ENCODE peak calls at places on chromosomes 1 and 21, in eight cellular contexts. G is heart right ventricle, T is transverse colon, V is mucosa of descending colon, I is sigmoid colon, U is upper lobe of left lung, S is stomach, J is ovary. P is an unnamed sample.

GRCh38 chr1:177384461-177384860 is 213.7 kb downstream of the BRINP2 start:
- DNase-seq in V (peak; percentile 18), I (no peak), U (no peak), J (no peak), T (no peak), G (no peak), S (no peak), P (no peak)

GRCh38 chr1:59292557-59292956 is 4.3 kb upstream of the FGGY start:
- DNase-seq in G (no peak), V (no peak), S (peak; percentile 29), J (no peak), T (peak; percentile 34), U (no peak), I (peak; percentile 73), P (no peak)

GRCh38 chr1:210418863-210419641 is 90.3 kb downstream of the HHAT start:
- DNase-seq in U (no peak), I (no peak), S (no peak), V (peak; percentile 45), G (no peak), J (no peak), T (peak; percentile 43), P (no peak)

GRCh38 chr1:198117267-198117666 is 39.5 kb upstream of the NEK7 start:
- DNase-seq in S (no peak), V (no peak), I (no peak), U (no peak), J (no peak), T (no peak), G (no peak), P (no peak)

GRCh38 chr1:114152211-114153050 is 1.2 kb downstream of the SYT6 start:
- DNase-seq in T (peak; percentile 27), U (peak; percentile 91), G (peak; percentile 49), S (peak; percentile 37), J (peak; percentile 65), I (peak; percentile 75), V (peak; percentile 55), P (no peak)

GRCh38 chr1:28581531-28582247 is 10.4 kb upstream of the RAB42 start:
- DNase-seq in J (peak; percentile 94), U (peak; percentile 99), S (peak; percentile 98), T (peak; percentile 97), I (peak; percentile 99), V (peak; percentile 96), G (peak; percentile 95), P (peak; percentile 87)

GRCh38 chr1:213669512-213669911 is 318.3 kb upstream of the PROX1 start:
- DNase-seq in S (no peak), U (no peak), T (no peak), J (no peak), I (no peak), V (no peak), G (no peak), P (no peak)

GRCh38 chr21:38438476-38438893 is 59.8 kb downstream of the ERG start:
- DNase-seq in V (no peak), S (no peak), I (no peak), U (no peak), G (peak; percentile 71), J (peak; percentile 58), T (no peak), P (no peak)

GRCh38 chr1:95084317-95085176 is 11.8 kb upstream of the ALG14 start:
- DNase-seq in J (no peak), G (no peak), U (no peak), T (no peak), I (no peak), V (no peak), S (no peak), P (no peak)

GRCh38 chr1:176954242-176954641 is 210.3 kb downstream of the ASTN1 start:
- DNase-seq in V (no peak), U (no peak), G (no peak), T (no peak), S (no peak), I (no peak), J (no peak), P (no peak)

GRCh38 chr1:11448375-11449085 is 30.4 kb upstream of the DISP3 start:
- DNase-seq in T (no peak), S (no peak), G (no peak), I (no peak), J (no peak), U (no peak), V (no peak), P (no peak)

GRCh38 chr1:228463559-228464455 is 23.4 kb upstream of the RNF187 start:
- DNase-seq in G (no peak), S (peak; percentile 27), T (peak; percentile 39), U (peak; percentile 82), J (no peak), V (peak; percentile 45), I (peak; percentile 68), P (peak; percentile 43)

GRCh38 chr1:205066221-205066818 is 17.9 kb downstream of the TMEM81 start:
- DNase-seq in S (no peak), T (no peak), J (no peak), V (no peak), U (no peak), I (peak; percentile 57), G (no peak), P (no peak)

GRCh38 chr1:152514715-152515453 is 602 bp downstream of the CRCT1 start:
- DNase-seq in V (no peak), J (no peak), I (no peak), T (no peak), G (no peak), U (no peak), S (no peak), P (no peak)
- H3K9me3 ChIP-seq in V (no peaks in the 10 kb centered on the region), J (no peaks in the 10 kb centered on the region), I (no peaks in the 10 kb centered on the region), T (no peaks in the 10 kb centered on the region), G (no peaks in the 10 kb centered on the region), U (no peaks in the 10 kb centered on the region), S (no peaks in the 10 kb centered on the region), P (no peaks in the 10 kb centered on the region)

DNA sequence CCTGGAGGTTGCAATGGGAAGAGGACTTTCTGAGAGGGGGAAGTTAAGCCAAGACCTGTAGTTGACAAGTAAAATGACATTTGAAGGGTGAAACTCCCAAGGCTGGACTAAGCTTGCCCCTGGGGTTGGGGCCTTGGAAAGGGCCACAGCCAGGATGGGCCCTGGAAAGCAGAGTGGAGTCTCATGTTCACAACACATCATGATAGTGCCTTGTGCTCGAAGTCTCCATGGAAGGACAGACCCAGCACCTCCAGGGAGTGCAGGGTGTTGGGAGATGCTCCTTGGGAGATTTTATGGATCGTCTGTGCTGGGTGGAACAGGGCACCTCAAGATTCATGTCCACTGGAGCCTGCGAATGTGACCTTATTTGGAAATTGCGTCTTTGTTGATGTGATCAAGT is 55.6 kb upstream of the ACTRT2 start:
- DNase-seq in U (no peak), J (no peak), V (no peak), G (no peak), S (no peak), I (peak; percentile 11), T (no peak), P (no peak)
- H3K9me3 ChIP-seq in U (no peaks in the 10 kb centered on the region), J (no peaks in the 10 kb centered on the region), V (no peaks in the 10 kb centered on the region), G (no peaks in the 10 kb centered on the region), S (no peaks in the 10 kb centered on the region), I (no peaks in the 10 kb centered on the region), T (no peaks in the 10 kb centered on the region), P (no peaks in the 10 kb centered on the region)

DNA sequence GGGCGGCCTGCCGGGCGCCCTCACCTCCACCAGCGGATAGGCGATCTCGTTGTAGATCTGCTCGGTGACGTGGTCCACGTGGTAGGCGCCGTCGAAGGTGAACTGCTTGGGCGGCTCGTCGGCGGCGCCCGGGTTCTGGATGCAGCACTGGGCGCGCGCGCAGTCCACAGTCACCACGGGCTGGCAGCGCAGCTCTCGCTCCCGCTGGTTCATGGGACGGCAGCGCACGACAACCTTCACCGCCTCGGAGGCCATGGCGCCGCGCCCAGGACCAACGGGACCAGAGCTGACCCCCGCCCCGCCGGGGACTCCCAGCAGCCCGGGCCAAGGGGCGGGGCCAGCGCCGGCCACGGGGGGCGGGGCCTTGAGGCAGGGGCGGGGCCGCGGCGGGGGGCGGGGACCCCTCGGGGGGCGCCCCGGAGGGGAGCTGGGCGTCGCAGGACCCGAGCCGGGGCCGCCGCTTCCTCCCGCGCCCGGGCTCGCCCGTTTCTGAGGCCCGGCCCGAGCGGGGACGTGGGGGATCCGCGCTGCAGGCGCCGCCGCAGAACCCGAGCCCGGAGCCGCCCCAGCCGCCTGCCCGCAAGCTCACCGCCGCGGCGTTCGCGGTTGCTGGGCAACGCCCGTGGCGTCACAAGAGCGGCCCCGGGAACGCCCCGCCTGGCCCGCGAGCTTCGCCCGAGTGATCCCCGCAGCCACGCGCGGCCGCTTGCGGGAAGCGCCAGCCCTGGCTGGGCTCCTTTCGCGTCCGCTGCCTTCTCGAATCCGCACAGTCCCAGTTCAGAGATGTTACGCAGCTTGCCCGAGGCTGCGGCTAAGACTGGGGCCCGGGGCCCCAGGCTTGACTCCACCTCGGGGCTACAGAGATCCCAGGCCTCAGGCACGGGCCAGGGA is at the start of gene KIF17:
- DNase-seq in V (peak; percentile 86), U (peak; percentile 97), I (peak; percentile 89), T (peak; percentile 81), S (peak; percentile 87), J (peak; percentile 86), G (peak; percentile 85), P (peak; percentile 55)
- H3K9me3 ChIP-seq in V (no peaks in the 10 kb centered on the region), U (no peaks in the 10 kb centered on the region), I (no peaks in the 10 kb centered on the region), T (no peaks in the 10 kb centered on the region), S (no peaks in the 10 kb centered on the region), J (no peaks in the 10 kb centered on the region), G (no peaks in the 10 kb centered on the region), P (no peaks in the 10 kb centered on the region)

DNA sequence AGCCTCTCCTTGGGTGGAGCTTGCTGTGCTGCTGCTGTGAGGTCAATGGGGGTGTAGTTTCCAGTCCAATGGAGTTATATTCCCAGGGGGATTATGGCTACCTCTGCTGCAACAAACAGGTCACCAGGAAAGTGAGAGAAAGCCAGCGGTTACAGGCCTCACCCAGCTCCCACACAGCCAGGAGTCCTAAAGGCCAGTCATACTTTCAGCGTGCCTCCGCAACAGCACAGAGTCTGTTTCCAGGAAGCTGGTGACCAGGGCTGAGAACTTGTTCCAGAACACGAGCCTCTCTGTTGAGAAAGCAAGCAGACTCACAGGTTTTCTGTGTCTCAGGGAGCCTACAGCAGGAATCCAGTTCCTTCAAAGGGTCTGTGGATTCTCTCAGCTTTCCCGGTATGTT is 17.3 kb upstream of the OR2M5 start:
- DNase-seq in V (no peak), G (no peak), J (no peak), U (no peak), T (no peak), S (no peak), I (no peak), P (no peak)
- H3K9me3 ChIP-seq in V (peaks cover 47% of the 10 kb centered on the region), G (no peaks in the 10 kb centered on the region), J (no peaks in the 10 kb centered on the region), U (no peaks in the 10 kb centered on the region), T (peaks cover 12% of the 10 kb centered on the region), S (peaks cover 35% of the 10 kb centered on the region), I (no peaks in the 10 kb centered on the region), P (no peaks in the 10 kb centered on the region)